ENCODE peak calls at places on chromosomes 13 and 19, in five cellular contexts. P is lower leg skin, H is GDM1, U is NCI-H2029, S is H7. E is an unnamed sample.

GRCh38 chr19:30692517-30692870 is 320.3 kb downstream of the ZNF536 start:
- DNase-seq in P (no peak), H (no peak), U (no peak), S (no peak), E (no peak)

GRCh38 chr19:46828484-46828883 is 22.2 kb downstream of the AP2S1 start:
- DNase-seq in P (no peak), H (no peak), U (no peak), S (no peak), E (no peak)

GRCh38 chr19:49347835-49348234 is 12.6 kb downstream of the CD37 start:
- DNase-seq in P (no peak), H (no peak), U (no peak), S (peak), E (no peak)

GRCh38 chr19:10876459-10877240 is 5.3 kb downstream of the CARM1 start:
- DNase-seq in P (peak), H (no peak), U (no peak), S (no peak), E (peak)

GRCh38 chr19:3977242-3978143 is 6.6 kb upstream of the DAPK3 start:
- DNase-seq in P (no peak), H (no peak), U (no peak), S (peak), E (no peak)

GRCh38 chr13:103788061-103788652 is 721.9 kb upstream of the SLC10A2 start:
- DNase-seq in P (no peak), H (no peak), U (no peak), S (no peak), E (no peak)

GRCh38 chr13:40916207-40916998 is 102.7 kb downstream of the ELF1 start:
- DNase-seq in P (no peak), H (no peak), U (no peak), S (no peak), E (no peak)

GRCh38 chr19:45497791-45498190 is 452 bp upstream of the PPM1N start:
- DNase-seq in P (no peak), H (no peak), U (no peak), S (peak), E (no peak)

GRCh38 chr19:43731854-43732253 is 16.0 kb downstream of the IRGC start:
- DNase-seq in P (no peak), H (no peak), U (no peak), S (no peak), E (no peak)

GRCh38 chr19:35114656-35115537 is 726 bp upstream of the FXYD3 start:
- DNase-seq in P (peak), H (peak), U (peak), S (peak), E (no peak)

GRCh38 chr13:114148521-114148855 is 16.1 kb upstream of the RASA3 start:
- DNase-seq in P (no peak), H (peak), U (peak), S (peak), E (no peak)

GRCh38 chr13:46339035-46339666 is 47.9 kb downstream of the RUBCNL start:
- DNase-seq in P (peak), H (peak), U (peak), S (no peak), E (peak)

GRCh38 chr13:44876782-44877324 is 112.4 kb downstream of the NUFIP1 start:
- DNase-seq in P (no peak), H (no peak), U (no peak), S (peak), E (no peak)

GRCh38 chr13:43307921-43308433 is 284.6 kb downstream of the DNAJC15 start:
- DNase-seq in P (peak), H (peak), U (peak), S (no peak), E (peak)

GRCh38 chr19:588758-589692 is 656 bp upstream of the HCN2 start:
- DNase-seq in P (no peak), H (no peak), U (peak), S (peak), E (no peak)

GRCh38 chr13:79477968-79478367 is 3.0 kb upstream of the NDFIP2 start:
- DNase-seq in P (no peak), H (no peak), U (no peak), S (peak), E (no peak)

GRCh38 chr19:8017808-8018207 is 12.4 kb upstream of the ELAVL1 start:
- DNase-seq in P (no peak), H (no peak), U (no peak), S (peak), E (no peak)